ENCODE peak calls at places on chromosomes 2 and 18, in six cellular contexts. Z, Y, K, F, X and L are unnamed samples.

GRCh38 chr2:37376421-37377186 is 32.2 kb downstream of the QPCT start:
- DNase-seq in Z (no peak), Y (no peak), K (peak; percentile 17), F (no peak), X (peak; percentile 89), L (peak; percentile 75)

GRCh38 chr2:126859631-126860030 is 39.1 kb upstream of the TEX51 start:
- DNase-seq in Z (no peak), Y (no peak), K (no peak), F (no peak), X (no peak), L (no peak)

GRCh38 chr2:69741281-69742169 is at the start of gene ANXA4:
- DNase-seq in Z (peak; percentile 89), Y (peak; percentile 65), K (peak; percentile 70), F (peak; percentile 85), X (peak; percentile 74), L (peak; percentile 45)

GRCh38 chr2:234879671-234880455 is 72.0 kb upstream of the SH3BP4 start:
- DNase-seq in Z (no peak), Y (no peak), K (no peak), F (no peak), X (no peak), L (peak; percentile 80)

GRCh38 chr2:214378455-214379103 is 32.3 kb upstream of the VWC2L start:
- DNase-seq in Z (peak; percentile 83), Y (peak; percentile 13), K (no peak), F (peak; percentile 29), X (no peak), L (no peak)

GRCh38 chr2:85272357-85272756 is 55.4 kb downstream of the TGOLN2 start:
- DNase-seq in Z (no peak), Y (no peak), K (no peak), F (no peak), X (no peak), L (no peak)

GRCh38 chr2:33583194-33583938 is 15.7 kb downstream of the FAM98A start:
- DNase-seq in Z (peak; percentile 35), Y (peak; percentile 45), K (no peak), F (peak; percentile 27), X (no peak), L (no peak)

GRCh38 chr2:112152476-112153178 is 14.4 kb downstream of the FBLN7 start:
- DNase-seq in Z (no peak), Y (no peak), K (no peak), F (no peak), X (peak; percentile 28), L (no peak)

GRCh38 chr2:64626963-64627760 is 26.6 kb downstream of the SERTAD2 start:
- DNase-seq in Z (peak; percentile 44), Y (no peak), K (no peak), F (no peak), X (no peak), L (no peak)

GRCh38 chr2:118672571-118673158 is 174.8 kb downstream of the EN1 start:
- DNase-seq in Z (no peak), Y (no peak), K (no peak), F (no peak), X (no peak), L (no peak)

GRCh38 chr2:119476301-119477117 is 44.9 kb downstream of the TMEM37 start:
- DNase-seq in Z (peak; percentile 43), Y (peak; percentile 93), K (no peak), F (peak; percentile 68), X (peak; percentile 52), L (peak; percentile 10)

GRCh38 chr18:77377813-77378212 is 128.2 kb downstream of the GALR1 start:
- DNase-seq in Z (no peak), Y (no peak), K (no peak), F (no peak), X (no peak), L (no peak)

GRCh38 chr2:67999332-67999731 is 63.5 kb downstream of the C1D start:
- DNase-seq in Z (no peak), Y (no peak), K (no peak), F (no peak), X (no peak), L (no peak)

GRCh38 chr2:201264472-201265173 is 4.3 kb downstream of the CASP8 start:
- DNase-seq in Z (no peak), Y (no peak), K (no peak), F (no peak), X (no peak), L (no peak)

GRCh38 chr2:182852090-182852489 is 14.3 kb downstream of the FRZB start:
- DNase-seq in Z (peak; percentile 54), Y (no peak), K (no peak), F (no peak), X (no peak), L (no peak)

GRCh38 chr18:30265190-30265589 is 777.4 kb downstream of the DSC3 start:
- DNase-seq in Z (no peak), Y (no peak), K (no peak), F (no peak), X (no peak), L (no peak)

GRCh38 chr2:239522002-239522739 is 121.4 kb upstream of the HDAC4 start:
- DNase-seq in Z (no peak), Y (no peak), K (no peak), F (no peak), X (no peak), L (no peak)

GRCh38 chr2:1964659-1965058 is 220.3 kb upstream of the PXDN start:
- DNase-seq in Z (no peak), Y (no peak), K (no peak), F (no peak), X (no peak), L (no peak)

GRCh38 chr2:8265827-8266226 is 416.0 kb upstream of the ID2 start:
- DNase-seq in Z (no peak), Y (no peak), K (no peak), F (no peak), X (no peak), L (no peak)

GRCh38 chr2:4866198-4866597 is 826.0 kb upstream of the SOX11 start:
- DNase-seq in Z (no peak), Y (no peak), K (no peak), F (no peak), X (no peak), L (no peak)

GRCh38 chr2:219176818-219177593 is at the start of gene CNPPD1:
- DNase-seq in Z (peak; percentile 92), Y (peak; percentile 88), K (peak; percentile 83), F (peak; percentile 87), X (peak; percentile 79), L (no peak)

GRCh38 chr18:47893939-47894699 is 36.3 kb downstream of the SMAD2 start:
- DNase-seq in Z (no peak), Y (no peak), K (no peak), F (no peak), X (no peak), L (no peak)

GRCh38 chr2:176463527-176463926 is 194.3 kb downstream of the MTX2 start:
- DNase-seq in Z (no peak), Y (no peak), K (no peak), F (no peak), X (no peak), L (no peak)
- H3K27me3 ChIP-seq in Z (no peaks in the 10 kb centered on the region), Y (no peaks in the 10 kb centered on the region), K (no peaks in the 10 kb centered on the region), F (no peaks in the 10 kb centered on the region), X (no peaks in the 10 kb centered on the region), L (peaks cover 3% of the 10 kb centered on the region)

DNA sequence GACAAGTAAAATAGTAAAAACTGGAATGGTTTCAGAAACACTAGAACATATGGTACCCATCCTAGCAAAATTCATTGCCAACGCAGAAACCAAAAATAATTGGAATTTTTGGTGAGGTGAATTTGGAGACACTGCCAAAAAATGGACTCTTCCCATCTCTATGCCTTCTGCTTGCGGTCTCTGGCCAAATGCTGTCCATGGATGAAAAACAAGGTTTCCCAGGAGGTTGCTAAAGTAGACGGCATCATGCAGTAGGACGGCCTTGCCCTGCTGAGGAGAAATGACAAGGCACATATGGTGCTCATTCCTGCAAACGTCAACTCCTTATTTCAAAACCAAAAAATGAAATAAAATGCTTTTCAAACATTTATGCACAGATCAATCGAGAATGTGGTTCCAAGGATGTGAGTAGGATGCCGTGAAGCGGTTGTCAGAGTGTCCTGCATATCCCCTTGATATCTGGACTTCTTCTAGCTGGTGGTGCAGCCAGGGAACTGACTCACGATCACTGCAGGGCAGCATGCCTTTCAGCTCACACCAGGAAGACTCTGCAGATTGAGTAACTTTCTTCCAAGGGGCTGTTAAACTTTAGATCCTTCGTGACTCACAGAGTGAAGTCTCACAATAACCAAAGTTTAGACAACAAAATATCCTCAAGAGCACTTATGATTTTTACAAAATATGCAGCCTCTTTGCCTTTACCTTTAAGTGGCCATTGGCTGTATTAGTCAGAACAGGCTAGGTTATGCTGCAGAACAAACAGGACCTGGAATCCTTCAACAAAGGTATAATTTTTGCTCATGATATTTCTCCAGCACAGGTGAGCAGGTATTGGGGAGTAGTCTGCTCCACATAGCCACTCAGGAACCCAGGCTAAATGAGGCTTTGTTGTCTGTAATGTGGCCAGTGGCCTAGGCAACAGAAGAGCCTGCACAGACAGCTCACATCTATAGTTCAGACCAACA is 149.4 kb upstream of the NDUFV2 start:
- DNase-seq in Z (no peak), Y (no peak), K (no peak), F (no peak), X (no peak), L (peak; percentile 74)
- H3K27me3 ChIP-seq in Z (no peaks in the 10 kb centered on the region), Y (no peaks in the 10 kb centered on the region), K (no peaks in the 10 kb centered on the region), F (no peaks in the 10 kb centered on the region), X (no peaks in the 10 kb centered on the region), L (no peaks in the 10 kb centered on the region)

GRCh38 chr2:237824085-237824484 is 25.5 kb downstream of the RBM44 start:
- DNase-seq in Z (no peak), Y (no peak), K (no peak), F (no peak), X (no peak), L (no peak)

GRCh38 chr2:237818066-237818473 is 19.5 kb downstream of the RBM44 start:
- DNase-seq in Z (no peak), Y (no peak), K (no peak), F (no peak), X (no peak), L (no peak)

GRCh38 chr2:237819231-237819630 is 20.7 kb downstream of the RBM44 start:
- DNase-seq in Z (no peak), Y (no peak), K (no peak), F (no peak), X (no peak), L (no peak)

GRCh38 chr2:237823544-237823943 is 25.0 kb downstream of the RBM44 start:
- DNase-seq in Z (no peak), Y (no peak), K (no peak), F (no peak), X (no peak), L (no peak)

DNA sequence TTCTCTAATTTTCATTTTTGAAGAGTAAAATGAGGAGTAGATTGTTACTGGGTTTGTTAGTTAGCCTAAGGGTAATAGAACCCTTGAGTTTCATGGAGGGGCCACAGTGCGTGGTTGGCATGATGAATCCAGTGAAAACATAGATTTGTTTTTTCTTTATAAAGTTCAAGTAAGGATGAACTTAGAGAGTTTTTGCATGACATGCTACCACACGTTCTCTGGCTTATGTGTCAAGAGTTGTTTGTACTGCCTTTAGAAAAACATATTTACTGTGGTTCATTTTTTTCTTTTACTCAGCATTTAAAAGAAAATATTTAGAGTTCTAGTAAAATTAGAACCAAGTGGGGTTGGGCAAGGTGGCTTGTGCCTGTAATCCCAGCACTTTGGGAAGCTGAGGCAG is 21.8 kb downstream of the RBM44 start:
- DNase-seq in Z (no peak), Y (no peak), K (no peak), F (no peak), X (no peak), L (no peak)
- H3K27me3 ChIP-seq in Z (no peaks in the 10 kb centered on the region), Y (no peaks in the 10 kb centered on the region), K (no peaks in the 10 kb centered on the region), F (no peaks in the 10 kb centered on the region), X (peaks cover 30% of the 10 kb centered on the region), L (no peaks in the 10 kb centered on the region)

DNA sequence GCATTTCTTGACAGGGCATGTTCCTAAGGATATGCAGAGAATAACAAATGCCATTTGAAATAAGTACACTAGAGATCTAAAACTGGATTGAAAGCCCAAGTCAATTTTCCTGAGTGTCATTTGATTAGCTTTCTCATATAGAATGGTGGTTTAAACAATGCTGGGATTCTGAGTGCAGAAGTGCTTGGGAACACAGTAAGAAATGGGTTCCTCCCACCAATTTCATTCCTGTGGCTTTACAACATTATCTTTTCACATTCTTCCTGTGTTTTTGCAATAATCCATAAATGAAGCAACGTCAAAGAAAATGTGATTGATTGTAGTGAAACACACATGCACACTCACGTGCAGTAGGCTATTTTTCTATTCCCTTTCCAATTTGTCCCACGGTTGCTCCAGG is 1858.4 kb upstream of the PIK3C3 start:
- DNase-seq in Z (no peak), Y (no peak), K (no peak), F (no peak), X (no peak), L (no peak)
- H3K27me3 ChIP-seq in Z (no peaks in the 10 kb centered on the region), Y (no peaks in the 10 kb centered on the region), K (no peaks in the 10 kb centered on the region), F (no peaks in the 10 kb centered on the region), X (no peaks in the 10 kb centered on the region), L (no peaks in the 10 kb centered on the region)